ENCODE peak calls at places on chromosome 6, in four cellular contexts. One of them, this sample, is unnamed.

GRCh38 chr6:35413911-35414310 is 38.2 kb upstream of the FANCE start:
- DNase-seq in fibroblast of pulmonary artery: no peak
- DNase-seq in GM10248: no peak
- DNase-seq in stimulated activated CD4-positive, alpha-beta T cell treated with anti-CD3 and anti-CD28 coated beads, Interleukin-12 subunit alpha, Interleukin-12 subunit beta, amount 100 ng/mL, for 4 hours: no peak
- DNase-seq in this sample: no peak

GRCh38 chr6:129134535-129134934 is 251.6 kb downstream of the LAMA2 start:
- DNase-seq in fibroblast of pulmonary artery: peak; percentile 68
- DNase-seq in GM10248: no peak
- DNase-seq in stimulated activated CD4-positive, alpha-beta T cell treated with anti-CD3 and anti-CD28 coated beads, Interleukin-12 subunit alpha, Interleukin-12 subunit beta, amount 100 ng/mL, for 4 hours: no peak
- DNase-seq in this sample: no peak

GRCh38 chr6:32658268-32658897 is 8.1 kb downstream of the HLA-DQB1 start:
- DNase-seq in fibroblast of pulmonary artery: no peak
- DNase-seq in GM10248: no peak
- DNase-seq in stimulated activated CD4-positive, alpha-beta T cell treated with anti-CD3 and anti-CD28 coated beads, Interleukin-12 subunit alpha, Interleukin-12 subunit beta, amount 100 ng/mL, for 4 hours: no peak
- DNase-seq in this sample: no peak

GRCh38 chr6:3259491-3259958 is 778 bp downstream of the PSMG4 start:
- DNase-seq in fibroblast of pulmonary artery: peak; percentile 31
- DNase-seq in GM10248: no peak
- DNase-seq in stimulated activated CD4-positive, alpha-beta T cell treated with anti-CD3 and anti-CD28 coated beads, Interleukin-12 subunit alpha, Interleukin-12 subunit beta, amount 100 ng/mL, for 4 hours: peak; percentile 32
- DNase-seq in this sample: no peak

GRCh38 chr6:37547564-37548061 is 47.9 kb upstream of the CCDC167 start:
- DNase-seq in fibroblast of pulmonary artery: peak; percentile 93
- DNase-seq in GM10248: no peak
- DNase-seq in stimulated activated CD4-positive, alpha-beta T cell treated with anti-CD3 and anti-CD28 coated beads, Interleukin-12 subunit alpha, Interleukin-12 subunit beta, amount 100 ng/mL, for 4 hours: no peak
- DNase-seq in this sample: no peak

GRCh38 chr6:31729515-31729978 is 448 bp upstream of the DDAH2 start:
- DNase-seq in fibroblast of pulmonary artery: peak; percentile 89
- DNase-seq in GM10248: peak; percentile 79
- DNase-seq in stimulated activated CD4-positive, alpha-beta T cell treated with anti-CD3 and anti-CD28 coated beads, Interleukin-12 subunit alpha, Interleukin-12 subunit beta, amount 100 ng/mL, for 4 hours: peak; percentile 74
- DNase-seq in this sample: peak; percentile 86

GRCh38 chr6:108589244-108589730 is 28.6 kb downstream of the FOXO3 start:
- DNase-seq in fibroblast of pulmonary artery: peak; percentile 92
- DNase-seq in GM10248: no peak
- DNase-seq in stimulated activated CD4-positive, alpha-beta T cell treated with anti-CD3 and anti-CD28 coated beads, Interleukin-12 subunit alpha, Interleukin-12 subunit beta, amount 100 ng/mL, for 4 hours: no peak
- DNase-seq in this sample: no peak

GRCh38 chr6:25342784-25343183 is 63.6 kb downstream of the CARMIL1 start:
- DNase-seq in fibroblast of pulmonary artery: peak; percentile 77
- DNase-seq in GM10248: no peak
- DNase-seq in stimulated activated CD4-positive, alpha-beta T cell treated with anti-CD3 and anti-CD28 coated beads, Interleukin-12 subunit alpha, Interleukin-12 subunit beta, amount 100 ng/mL, for 4 hours: no peak
- DNase-seq in this sample: no peak

GRCh38 chr6:90233994-90234393 is 62.6 kb downstream of the BACH2 start:
- DNase-seq in fibroblast of pulmonary artery: no peak
- DNase-seq in GM10248: no peak
- DNase-seq in stimulated activated CD4-positive, alpha-beta T cell treated with anti-CD3 and anti-CD28 coated beads, Interleukin-12 subunit alpha, Interleukin-12 subunit beta, amount 100 ng/mL, for 4 hours: peak; percentile 50
- DNase-seq in this sample: no peak

GRCh38 chr6:3913077-3913957 is 64.1 kb downstream of the FAM50B start:
- DNase-seq in fibroblast of pulmonary artery: peak; percentile 99
- DNase-seq in GM10248: no peak
- DNase-seq in stimulated activated CD4-positive, alpha-beta T cell treated with anti-CD3 and anti-CD28 coated beads, Interleukin-12 subunit alpha, Interleukin-12 subunit beta, amount 100 ng/mL, for 4 hours: no peak
- DNase-seq in this sample: no peak

GRCh38 chr6:127515234-127515793 is 3.8 kb downstream of the MTCL3 start:
- DNase-seq in fibroblast of pulmonary artery: peak; percentile 33
- DNase-seq in GM10248: peak; percentile 29
- DNase-seq in stimulated activated CD4-positive, alpha-beta T cell treated with anti-CD3 and anti-CD28 coated beads, Interleukin-12 subunit alpha, Interleukin-12 subunit beta, amount 100 ng/mL, for 4 hours: peak; percentile 26
- DNase-seq in this sample: peak; percentile 39

GRCh38 chr6:144007779-144008500 is at the start of gene PLAGL1:
- DNase-seq in fibroblast of pulmonary artery: peak; percentile 79
- DNase-seq in GM10248: peak; percentile 69
- DNase-seq in stimulated activated CD4-positive, alpha-beta T cell treated with anti-CD3 and anti-CD28 coated beads, Interleukin-12 subunit alpha, Interleukin-12 subunit beta, amount 100 ng/mL, for 4 hours: peak; percentile 23
- DNase-seq in this sample: peak; percentile 76

GRCh38 chr6:125132058-125132457 is 21.5 kb upstream of the TPD52L1 start:
- DNase-seq in fibroblast of pulmonary artery: peak; percentile 30
- DNase-seq in GM10248: no peak
- DNase-seq in stimulated activated CD4-positive, alpha-beta T cell treated with anti-CD3 and anti-CD28 coated beads, Interleukin-12 subunit alpha, Interleukin-12 subunit beta, amount 100 ng/mL, for 4 hours: no peak
- DNase-seq in this sample: no peak

GRCh38 chr6:113067612-113068262 is 720.6 kb downstream of the RFPL4B start:
- DNase-seq in fibroblast of pulmonary artery: peak; percentile 63
- DNase-seq in GM10248: no peak
- DNase-seq in stimulated activated CD4-positive, alpha-beta T cell treated with anti-CD3 and anti-CD28 coated beads, Interleukin-12 subunit alpha, Interleukin-12 subunit beta, amount 100 ng/mL, for 4 hours: no peak
- DNase-seq in this sample: no peak

GRCh38 chr6:658244-658643 is 1.3 kb upstream of the HUS1B start:
- DNase-seq in fibroblast of pulmonary artery: peak; percentile 90
- DNase-seq in GM10248: no peak
- DNase-seq in stimulated activated CD4-positive, alpha-beta T cell treated with anti-CD3 and anti-CD28 coated beads, Interleukin-12 subunit alpha, Interleukin-12 subunit beta, amount 100 ng/mL, for 4 hours: no peak
- DNase-seq in this sample: no peak

GRCh38 chr6:33105916-33106871 is 30.4 kb downstream of the HLA-DPB1 start:
- DNase-seq in fibroblast of pulmonary artery: no peak
- DNase-seq in GM10248: no peak
- DNase-seq in stimulated activated CD4-positive, alpha-beta T cell treated with anti-CD3 and anti-CD28 coated beads, Interleukin-12 subunit alpha, Interleukin-12 subunit beta, amount 100 ng/mL, for 4 hours: no peak
- DNase-seq in this sample: no peak

GRCh38 chr6:108736832-108737231 is 111.4 kb upstream of the ARMC2 start:
- DNase-seq in fibroblast of pulmonary artery: peak; percentile 86
- DNase-seq in GM10248: no peak
- DNase-seq in stimulated activated CD4-positive, alpha-beta T cell treated with anti-CD3 and anti-CD28 coated beads, Interleukin-12 subunit alpha, Interleukin-12 subunit beta, amount 100 ng/mL, for 4 hours: no peak
- DNase-seq in this sample: no peak

GRCh38 chr6:115467726-115468125 is 593.0 kb downstream of the FRK start:
- DNase-seq in fibroblast of pulmonary artery: no peak
- DNase-seq in GM10248: no peak
- DNase-seq in stimulated activated CD4-positive, alpha-beta T cell treated with anti-CD3 and anti-CD28 coated beads, Interleukin-12 subunit alpha, Interleukin-12 subunit beta, amount 100 ng/mL, for 4 hours: no peak
- DNase-seq in this sample: no peak